ENCODE peak calls at places on chromosomes 5 and 9, in four cellular contexts. Z, D, S and N are unnamed samples. For H3K36me3, the result is how much of the 10 kb centered on the place peaks cover.

GRCh38 chr5:90940227-90940995 is 381.8 kb downstream of the ADGRV1 start:
- DNase-seq in Z (no peak), D (no peak), S (peak), N (peak)

GRCh38 chr5:107699425-107699824 is 28.7 kb upstream of the EFNA5 start:
- DNase-seq in Z (no peak), D (no peak), S (no peak), N (no peak)

GRCh38 chr5:173795601-173796000 is 92.5 kb upstream of the CPEB4 start:
- DNase-seq in S (no peak), D (no peak), Z (no peak), N (no peak)

GRCh38 chr9:93893899-93894690 is 61.1 kb downstream of the BARX1 start:
- DNase-seq in Z (no peak), S (no peak), D (no peak), N (peak)

GRCh38 chr5:65037845-65038815 is 269.4 kb downstream of the CWC27 start:
- DNase-seq in D (no peak), Z (no peak), S (peak), N (peak)

GRCh38 chr9:124110307-124110915 is 98.8 kb downstream of the LHX2 start:
- DNase-seq in D (peak), Z (peak), S (peak), N (peak)

GRCh38 chr5:135113323-135113722 is 79.3 kb upstream of the PITX1 start:
- DNase-seq in Z (no peak), D (no peak), S (no peak), N (no peak)

GRCh38 chr9:22111176-22111870 is 102.2 kb upstream of the CDKN2B start:
- DNase-seq in S (no peak), D (no peak), Z (no peak), N (no peak)

GRCh38 chr9:128895556-128895955 is 13.6 kb downstream of the LRRC8A start:
- DNase-seq in Z (no peak), D (no peak), S (no peak), N (peak)

GRCh38 chr9:116800885-116801284 is 113.8 kb downstream of the TRIM32 start:
- DNase-seq in Z (no peak), D (no peak), S (no peak), N (peak)

GRCh38 chr9:113350338-113350672 is 964 bp downstream of the BSPRY start:
- DNase-seq in D (no peak), S (peak), Z (no peak), N (peak)

GRCh38 chr9:129785866-129786265 is 17.1 kb upstream of the TOR1B start:
- DNase-seq in Z (no peak), D (no peak), S (no peak), N (no peak)

GRCh38 chr5:1594336-1595106 is 70.8 kb upstream of the LPCAT1 start:
- DNase-seq in S (peak), Z (peak), D (peak), N (peak)

GRCh38 chr9:137181680-137182079 is 6.7 kb downstream of the ANAPC2 start:
- DNase-seq in D (no peak), S (no peak), Z (no peak), N (peak)
- H3K36me3 ChIP-seq in D (half or more), S (under half), Z (under half), N (under half)

GRCh38 chr5:181261320-181262085 is 560 bp upstream of the TRIM52 start:
- DNase-seq in D (peak), Z (peak), S (peak), N (peak)

GRCh38 chr5:181259974-181260719 is 796 bp downstream of the TRIM52 start:
- DNase-seq in D (no peak), S (no peak), Z (no peak), N (no peak)

GRCh38 chr5:181259283-181259682 is 1.7 kb downstream of the TRIM52 start:
- DNase-seq in D (no peak), Z (no peak), S (no peak), N (no peak)

GRCh38 chr5:181258576-181258975 is 2.4 kb downstream of the TRIM52 start:
- DNase-seq in Z (no peak), S (no peak), D (no peak), N (no peak)

GRCh38 chr5:181260720-181261319 is at the start of gene TRIM52:
- DNase-seq in D (peak), Z (peak), S (peak), N (peak)
- H3K4me3 ChIP-seq in D (peak), Z (peak), S (peak), N (peak)

GRCh38 chr9:87512321-87512720 is 14.7 kb downstream of the DAPK1 start:
- DNase-seq in Z (no peak), D (no peak), S (no peak), N (no peak)
- H3K36me3 ChIP-seq in Z (under half), D (under half), S (under half), N (under half)

GRCh38 chr5:177309351-177310191 is 2.1 kb downstream of the MXD3 start:
- DNase-seq in S (peak), Z (no peak), D (peak), N (peak)
- H3K4me3 ChIP-seq in S (no peak), Z (no peak), D (peak), N (no peak)

GRCh38 chr9:135485832-135486231 is 6.2 kb downstream of the PPP1R26 start:
- DNase-seq in Z (no peak), S (no peak), D (no peak), N (peak)

GRCh38 chr9:135487281-135488012 is 7.9 kb downstream of the PPP1R26 start:
- DNase-seq in Z (no peak), S (no peak), D (no peak), N (no peak)

GRCh38 chr9:135484460-135485277 is 5.1 kb downstream of the PPP1R26 start:
- DNase-seq in D (no peak), Z (no peak), S (no peak), N (no peak)

GRCh38 chr9:135486267-135487065 is 6.9 kb downstream of the PPP1R26 start:
- DNase-seq in Z (no peak), S (no peak), D (no peak), N (no peak)

GRCh38 chr9:135485385-135485784 is 5.8 kb downstream of the PPP1R26 start:
- DNase-seq in Z (no peak), D (no peak), S (no peak), N (no peak)
- H3K36me3 ChIP-seq in Z (under half), D (under half), S (under half), N (under half)